ENCODE peak calls at places on chromosomes 16 and 17, in four cellular contexts. N, V, G and O are unnamed samples.
A peak's percentile ranks its signal among the peaks of the same experiment; 100 is the strongest.

GRCh38 chr16:77574867-77575619 is 140.2 kb upstream of the ADAMTS18 start:
- DNase-seq in G (no peak), N (no peak), V (no peak), O (no peak)

GRCh38 chr16:63461248-63461841 is 1425.1 kb upstream of the CDH8 start:
- DNase-seq in V (peak; percentile 42), N (no peak), G (peak; percentile 38), O (peak; percentile 69)

GRCh38 chr17:65742433-65743312 is 181.2 kb upstream of the AXIN2 start:
- DNase-seq in N (no peak), V (peak; percentile 92), G (no peak), O (no peak)

GRCh38 chr17:57655564-57655963 is 89.5 kb downstream of the CCDC182 start:
- DNase-seq in V (no peak), N (no peak), G (no peak), O (no peak)

GRCh38 chr17:67272312-67273050 is 27.5 kb upstream of the HELZ start:
- DNase-seq in N (no peak), V (no peak), G (no peak), O (no peak)

GRCh38 chr16:10168258-10168657 is 14.0 kb downstream of the GRIN2A start:
- DNase-seq in N (no peak), V (peak; percentile 71), G (no peak), O (no peak)

GRCh38 chr16:6317924-6318323 is 1014.7 kb upstream of the RBFOX1 start:
- DNase-seq in N (no peak), V (no peak), G (no peak), O (no peak)

GRCh38 chr16:59044616-59045015 is 310.5 kb upstream of the GOT2 start:
- DNase-seq in N (no peak), V (peak; percentile 78), G (no peak), O (no peak)

GRCh38 chr16:79110242-79110641 is 490.3 kb downstream of the MAF start:
- DNase-seq in V (no peak), G (no peak), N (no peak), O (peak; percentile 43)

GRCh38 chr16:72530434-72530833 is 358.5 kb upstream of the PMFBP1 start:
- DNase-seq in G (no peak), V (peak; percentile 67), N (no peak), O (no peak)

GRCh38 chr17:65229596-65229995 is 92.4 kb downstream of the RGS9 start:
- DNase-seq in N (no peak), G (no peak), V (no peak), O (no peak)

DNA sequence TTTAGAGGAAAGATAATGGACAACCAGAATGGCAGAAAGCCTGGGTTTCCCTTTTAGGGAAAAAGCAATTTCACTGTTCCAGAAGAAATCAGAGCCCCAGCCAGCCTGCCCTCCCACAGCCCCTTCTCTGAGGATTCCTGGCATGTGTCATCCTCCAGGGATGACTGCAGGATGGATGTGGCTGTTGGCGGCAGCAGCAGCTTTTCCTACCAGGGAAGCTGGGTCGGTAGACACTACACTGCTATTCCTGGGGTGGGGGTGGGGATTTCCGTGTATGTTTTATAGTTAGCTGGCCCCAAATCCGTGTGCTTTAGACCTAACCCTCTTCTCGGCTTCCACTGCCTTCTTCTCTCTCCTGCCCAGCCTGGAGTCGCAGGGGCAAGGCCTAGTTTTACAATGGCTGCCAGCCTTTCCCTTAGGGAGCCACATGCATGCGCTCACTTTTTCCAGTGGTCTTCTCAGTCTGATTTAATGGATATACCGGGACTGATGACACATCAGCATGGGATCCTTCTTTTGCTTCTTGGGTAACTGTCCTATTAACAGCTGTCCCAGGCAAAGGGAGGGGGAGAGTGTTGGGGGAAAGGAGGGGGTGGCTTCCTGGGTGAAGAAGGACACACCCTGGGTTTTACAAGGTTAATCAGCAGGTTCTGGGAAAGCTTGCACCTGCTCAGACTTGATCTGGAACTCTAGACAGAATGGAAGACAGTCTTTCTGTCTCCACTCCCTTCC is 2.7 kb upstream of the NFE2L1 start:
- DNase-seq in V (no peak), G (no peak), N (no peak), O (no peak)
- H3K4me3 ChIP-seq in V (no peak overlapping the region), G (no peak overlapping the region), N (no peak overlapping the region), O (no peak overlapping the region)

DNA sequence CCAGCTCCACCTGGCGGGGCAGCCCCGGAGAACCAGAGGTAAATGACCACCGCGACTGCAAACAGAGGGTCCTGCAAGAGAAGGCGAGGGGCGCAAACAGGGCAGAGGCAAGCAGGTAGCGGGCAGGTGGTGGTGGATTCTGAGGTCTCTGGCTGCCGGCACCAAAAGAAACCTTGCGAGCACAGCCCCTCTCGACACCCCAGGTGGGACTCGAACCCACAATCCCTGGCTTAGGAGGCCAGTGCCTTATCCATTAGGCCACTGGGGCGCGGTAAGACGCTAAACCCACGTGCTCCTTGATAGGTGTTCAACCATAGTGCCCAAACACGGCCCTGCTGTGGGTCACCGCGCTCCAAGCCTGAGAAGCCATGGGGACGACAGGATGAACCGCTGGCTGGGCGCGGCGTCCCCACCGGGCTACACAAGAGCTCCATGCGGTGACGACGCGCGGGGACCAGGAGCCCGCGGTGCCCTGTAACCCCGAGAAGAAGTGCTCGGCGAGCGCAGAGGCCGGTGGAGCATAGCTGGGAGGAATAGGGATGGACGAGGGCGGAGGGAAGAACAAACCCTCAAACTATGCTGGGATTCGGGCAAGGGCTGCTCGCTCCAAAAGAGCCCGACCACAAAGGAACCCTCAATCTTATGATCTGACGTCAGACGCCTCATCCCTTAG is 12.4 kb downstream of the ATP5PD start:
- DNase-seq in V (peak; percentile 85), G (peak; percentile 89), N (peak; percentile 54), O (peak; percentile 93)
- TF ChIP-seq CTCF in V (peak; percentile 16), G (no peak), N (no peak), O (no peak)

DNA sequence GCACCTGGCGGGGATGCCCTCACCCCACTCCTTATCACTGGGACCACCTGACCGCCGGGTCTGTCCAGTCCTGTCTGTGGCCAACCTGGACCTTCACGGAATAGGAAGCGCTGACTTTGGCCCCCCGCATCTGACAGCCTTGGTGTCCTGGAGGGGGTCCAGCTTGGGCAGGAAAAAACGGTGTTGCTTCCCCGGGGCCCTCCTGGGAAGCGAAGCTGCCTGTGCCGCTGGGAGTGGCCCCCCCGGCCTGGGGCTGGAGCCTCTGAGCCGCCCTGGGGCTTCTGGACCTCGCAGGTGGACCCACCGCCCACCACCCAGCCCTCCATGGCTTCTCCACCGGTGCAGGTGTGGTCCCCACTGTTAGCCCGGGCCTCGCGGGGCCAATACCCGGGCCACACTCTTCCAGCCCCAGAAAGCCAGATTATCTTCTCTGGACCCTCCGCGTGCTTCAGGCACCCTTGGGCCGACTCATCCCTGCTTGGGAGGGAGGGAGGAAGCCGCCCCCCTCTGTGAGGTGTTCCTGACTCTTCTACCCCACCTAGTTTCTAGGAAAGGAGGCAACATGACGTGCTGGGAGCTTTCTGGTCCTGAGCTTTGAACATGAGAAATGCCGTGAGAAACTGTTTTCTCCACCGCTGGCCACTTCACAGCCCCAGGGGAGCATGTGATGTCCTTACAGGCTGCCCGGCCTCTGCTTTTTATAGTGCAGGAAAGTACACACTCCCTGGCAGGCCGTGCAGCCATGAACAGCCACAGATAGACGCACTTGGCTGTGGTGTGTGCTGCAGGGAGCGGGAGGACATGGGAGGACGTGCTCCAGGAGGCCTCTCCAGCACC is 1.1 kb downstream of the C1QTNF1 start:
- DNase-seq in V (no peak), G (no peak), N (no peak), O (no peak)
- H3K4me3 ChIP-seq in V (peak overlapping the region; percentile 68), G (peak overlapping the region; percentile 58), N (peak overlapping the region; percentile 79), O (peak overlapping the region; percentile 55)

DNA sequence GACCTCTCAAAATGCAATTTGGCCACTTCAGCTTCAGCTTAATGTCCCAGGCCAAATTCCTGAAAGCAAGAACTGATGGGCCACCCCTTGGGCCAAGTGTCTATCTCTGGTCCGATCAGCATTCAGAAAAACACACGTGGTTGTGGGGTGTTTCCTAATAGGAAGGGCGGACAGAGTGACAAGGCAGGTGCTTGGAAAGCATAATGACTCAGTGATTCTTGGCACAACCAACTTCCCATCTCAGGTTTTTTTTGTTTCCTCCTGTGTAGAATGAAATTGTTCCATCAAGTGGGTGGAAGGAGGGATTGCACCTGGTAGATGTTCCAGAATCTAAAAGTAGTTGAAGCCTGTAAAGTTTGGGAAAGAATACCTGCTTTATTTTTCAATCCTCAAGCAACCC is 155.6 kb downstream of the HS3ST2 start:
- DNase-seq in N (no peak), V (no peak), G (no peak), O (no peak)
- TF ChIP-seq CTCF in N (no peak), V (no peak), G (no peak), O (no peak)